ENCODE peak calls at places on chromosomes 1 and 21, in nine cellular contexts. H is lower lobe of right lung, E is natural killer cell, V is lower leg skin, U is testis, D is thoracic aorta, F is astrocyte of the cerebellum, L is right atrium auricular region, K is A549. N is an unnamed sample.

GRCh38 chr1:61152066-61152465 is 69.7 kb downstream of the NFIA start:
- DNase-seq in V (no peak), D (no peak), H (no peak), E (no peak), K (no peak), F (no peak), U (no peak), L (no peak), N (no peak)

GRCh38 chr1:23548704-23549143 is 10.6 kb downstream of the ID3 start:
- DNase-seq in L (peak), K (no peak), V (peak), D (no peak), H (peak), F (no peak), U (no peak), E (no peak), N (no peak)

GRCh38 chr1:230867119-230867902 is 1.0 kb downstream of the C1orf198 start:
- DNase-seq in V (no peak), D (no peak), H (no peak), F (no peak), E (no peak), L (no peak), U (no peak), K (no peak), N (no peak)

GRCh38 chr1:11654571-11655262 is at the start of gene FBXO44:
- DNase-seq in F (no peak), L (no peak), K (no peak), E (peak), V (no peak), D (no peak), U (peak), H (peak), N (peak)

GRCh38 chr1:48697066-48697707 is 79.5 kb downstream of the BEND5 start:
- DNase-seq in V (peak), K (peak), F (no peak), H (peak), L (peak), U (peak), D (no peak), E (peak), N (peak)

GRCh38 chr21:35850029-35850428 is 210.3 kb downstream of the SETD4 start:
- DNase-seq in D (no peak), L (no peak), U (no peak), V (no peak), E (no peak), H (no peak), F (no peak), K (no peak), N (no peak)

GRCh38 chr1:155320252-155320651 is 442 bp upstream of the RUSC1 start:
- DNase-seq in U (no peak), H (no peak), D (no peak), F (no peak), L (no peak), E (no peak), V (no peak), K (no peak), N (no peak)

GRCh38 chr21:33856893-33857527 is 58.6 kb downstream of the ATP5PO start:
- DNase-seq in V (no peak), K (no peak), F (no peak), D (no peak), H (no peak), L (no peak), U (no peak), E (no peak), N (no peak)

GRCh38 chr1:20472860-20473711 is 12.9 kb downstream of the CAMK2N1 start:
- DNase-seq in E (no peak), H (no peak), K (peak), F (no peak), D (no peak), V (no peak), L (no peak), U (peak), N (peak)

GRCh38 chr1:76998582-76999189 is 131.4 kb downstream of the ST6GALNAC5 start:
- DNase-seq in U (no peak), K (peak), H (no peak), D (no peak), F (peak), L (no peak), E (no peak), V (no peak), N (no peak)

GRCh38 chr1:162185299-162185698 is 115.8 kb downstream of the NOS1AP start:
- DNase-seq in D (no peak), F (no peak), V (no peak), L (no peak), E (no peak), H (no peak), K (no peak), U (no peak), N (no peak)

GRCh38 chr1:20848162-20848561 is 61.1 kb upstream of the HP1BP3 start:
- DNase-seq in L (no peak), V (no peak), E (no peak), U (no peak), D (no peak), K (peak), F (no peak), H (no peak), N (no peak)

GRCh38 chr1:102045752-102046151 is 49.0 kb upstream of the OLFM3 start:
- DNase-seq in L (no peak), E (no peak), F (no peak), V (no peak), U (no peak), K (no peak), D (no peak), H (peak), N (no peak)

GRCh38 chr21:44380876-44381275 is 27.5 kb downstream of the TRPM2 start:
- DNase-seq in E (no peak), F (no peak), H (no peak), D (no peak), V (peak), L (no peak), K (no peak), U (peak), N (no peak)

GRCh38 chr1:2115922-2116341 is 65.7 kb downstream of the PRKCZ start:
- DNase-seq in D (no peak), L (no peak), E (no peak), U (no peak), V (no peak), F (no peak), K (no peak), H (peak), N (peak)

GRCh38 chr1:31745071-31745897 is 18.9 kb downstream of the ADGRB2 start:
- DNase-seq in E (peak), H (no peak), F (no peak), V (peak), U (peak), K (peak), D (no peak), L (peak), N (peak)

GRCh38 chr1:84386716-84387479 is 11.4 kb upstream of the DNASE2B start:
- DNase-seq in L (no peak), K (no peak), U (no peak), E (no peak), D (no peak), V (no peak), F (no peak), H (no peak), N (no peak)

GRCh38 chr1:150221552-150221951 is 14.4 kb downstream of the ANP32E start:
- DNase-seq in E (no peak), D (no peak), U (no peak), L (no peak), V (no peak), H (no peak), F (no peak), K (peak), N (no peak)

GRCh38 chr1:53638641-53639035 is 100.3 kb downstream of the GLIS1 start:
- DNase-seq in E (no peak), K (no peak), V (peak), D (no peak), L (no peak), F (no peak), U (no peak), H (no peak), N (no peak)

GRCh38 chr21:33039542-33039941 is 13.8 kb downstream of the OLIG2 start:
- DNase-seq in F (no peak), D (no peak), H (no peak), U (no peak), E (no peak), K (no peak), L (no peak), V (no peak), N (no peak)

GRCh38 chr1:180311011-180311730 is 81.1 kb downstream of the LHX4 start:
- DNase-seq in F (no peak), D (no peak), U (no peak), K (no peak), L (no peak), H (no peak), E (no peak), V (no peak), N (no peak)

GRCh38 chr1:29280780-29281131 is 44.4 kb downstream of the PTPRU start:
- DNase-seq in D (no peak), K (no peak), E (no peak), U (no peak), L (no peak), F (no peak), V (no peak), H (no peak), N (no peak)

GRCh38 chr1:97192872-97193572 is 471.4 kb downstream of the PTBP2 start:
- DNase-seq in F (peak), H (no peak), L (no peak), K (peak), V (no peak), E (no peak), U (no peak), D (no peak), N (no peak)

GRCh38 chr1:205813755-205814058 is 709 bp upstream of the SLC41A1 start:
- DNase-seq in L (peak), F (no peak), K (no peak), U (peak), E (no peak), D (peak), V (no peak), H (no peak), N (no peak)

GRCh38 chr1:88052162-88052561 is 631.9 kb upstream of the PKN2 start:
- DNase-seq in F (no peak), H (no peak), E (no peak), D (no peak), L (no peak), U (no peak), K (no peak), V (no peak), N (no peak)

GRCh38 chr1:188122646-188123045 is 1293.9 kb downstream of the PLA2G4A start:
- DNase-seq in H (no peak), F (no peak), U (no peak), V (no peak), D (no peak), E (no peak), L (no peak), K (no peak), N (no peak)

GRCh38 chr21:39518055-39518844 is 66.5 kb downstream of the SH3BGR start:
- DNase-seq in E (no peak), V (no peak), L (no peak), K (peak), U (peak), D (no peak), F (peak), H (no peak), N (peak)

GRCh38 chr1:10575616-10576015 is 100.9 kb downstream of the PEX14 start:
- DNase-seq in L (no peak), V (no peak), D (no peak), U (no peak), F (no peak), K (peak), E (no peak), H (no peak), N (no peak)

GRCh38 chr1:173210716-173211231 is 3.6 kb upstream of the TNFSF4 start:
- DNase-seq in V (no peak), U (no peak), E (no peak), F (no peak), H (no peak), D (no peak), K (no peak), L (no peak), N (no peak)

GRCh38 chr21:41011968-41012367 is 156.0 kb upstream of the BACE2 start:
- DNase-seq in L (no peak), V (no peak), U (no peak), H (no peak), K (no peak), D (no peak), E (no peak), F (no peak), N (no peak)

GRCh38 chr1:36350659-36351171 is 27.3 kb upstream of the EVA1B start:
- DNase-seq in F (peak), K (peak), H (peak), U (no peak), D (peak), L (no peak), E (peak), V (no peak), N (no peak)

GRCh38 chr1:177053648-177054047 is 110.9 kb downstream of the ASTN1 start:
- DNase-seq in K (no peak), E (no peak), F (peak), H (no peak), U (no peak), D (no peak), V (no peak), L (no peak), N (no peak)

GRCh38 chr1:37157634-37158033 is 123.3 kb upstream of the GRIK3 start:
- DNase-seq in L (peak), V (no peak), F (no peak), K (no peak), U (peak), D (no peak), E (no peak), H (no peak), N (no peak)

GRCh38 chr1:110555807-110556470 is 37.0 kb upstream of the KCNA10 start:
- DNase-seq in L (no peak), H (no peak), U (peak), E (no peak), F (no peak), K (no peak), D (no peak), V (peak), N (no peak)

GRCh38 chr1:89605692-89606091 is 27.2 kb upstream of the LRRC8C start:
- DNase-seq in H (no peak), V (no peak), E (no peak), L (no peak), D (no peak), U (no peak), F (peak), K (no peak), N (no peak)

GRCh38 chr21:36932417-36932816 is 34.1 kb downstream of the HLCS start:
- DNase-seq in D (no peak), H (no peak), K (no peak), E (no peak), V (peak), U (no peak), L (no peak), F (no peak), N (no peak)

GRCh38 chr21:36926989-36927695 is 39.3 kb downstream of the HLCS start:
- DNase-seq in K (no peak), L (no peak), E (no peak), V (peak), H (no peak), U (no peak), D (no peak), F (no peak), N (no peak)

GRCh38 chr21:36927718-36928117 is 38.8 kb downstream of the HLCS start:
- DNase-seq in L (peak), K (peak), V (peak), E (peak), H (peak), U (peak), D (peak), F (peak), N (peak)

GRCh38 chr21:36928960-36929359 is 37.5 kb downstream of the HLCS start:
- DNase-seq in K (no peak), E (no peak), V (peak), F (no peak), H (no peak), U (no peak), D (no peak), L (no peak), N (no peak)

DNA sequence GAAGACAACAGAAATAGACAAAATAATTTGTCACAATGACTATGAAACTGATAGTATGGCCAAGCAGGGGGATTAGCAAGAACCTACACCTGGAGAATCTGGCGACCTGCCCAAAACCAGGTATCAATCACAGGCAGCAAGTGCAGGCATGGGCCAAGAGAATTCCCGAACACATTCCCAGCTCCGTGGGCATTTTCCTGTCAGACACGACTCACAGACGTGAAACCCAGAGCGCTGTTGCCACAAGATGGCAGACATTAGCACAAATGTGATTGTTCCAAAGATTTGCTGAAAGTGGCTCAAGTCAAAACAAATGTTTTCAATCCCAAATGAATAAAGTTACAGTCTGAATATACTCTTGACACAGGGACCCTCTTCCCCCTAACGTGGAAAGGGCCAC is 36.8 kb downstream of the HLCS start:
- DNase-seq in F (no peak), E (no peak), H (no peak), U (peak), K (no peak), V (peak), D (no peak), L (no peak), N (no peak)
- TF ChIP-seq CTCF in F (no peak), E (no peak), H (no peak), U (no peak), K (peak), V (no peak), D (no peak), L (no peak), N (peak)

DNA sequence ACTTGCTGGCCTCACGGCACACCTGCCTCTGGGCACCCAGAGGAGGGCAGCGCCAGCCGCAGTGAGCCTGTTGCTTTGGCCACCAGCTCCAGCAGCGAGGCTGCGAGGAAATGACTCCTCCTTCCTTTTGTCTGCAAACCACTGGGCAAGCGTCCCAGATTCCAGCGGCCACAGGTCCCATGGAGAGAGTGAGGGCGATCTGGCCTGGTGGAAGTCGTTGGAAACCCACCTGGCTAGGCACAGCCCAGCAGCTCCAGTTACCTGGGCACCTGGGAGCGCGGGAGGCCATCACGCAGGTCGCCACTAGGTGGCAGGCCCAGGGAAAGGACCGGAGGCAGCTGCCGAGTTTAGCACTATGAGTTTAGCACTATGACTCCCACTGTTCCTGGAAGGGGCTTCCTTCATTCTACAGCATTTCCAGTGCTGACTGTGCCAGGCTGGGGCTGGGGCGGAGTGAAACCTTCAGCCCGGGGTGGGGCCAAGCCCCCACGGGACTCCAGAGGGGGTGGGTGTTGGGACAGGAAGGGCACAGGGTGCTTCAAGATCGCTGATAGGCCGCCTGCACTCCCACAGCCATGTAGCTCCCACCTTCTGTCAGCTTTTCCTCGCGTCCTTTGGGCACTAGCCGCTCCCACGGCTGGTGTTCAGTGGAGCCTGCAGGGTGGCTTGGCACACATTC is 1.1 kb upstream of the ESPN start:
- DNase-seq in E (peak), F (peak), U (peak), D (no peak), K (no peak), H (peak), L (no peak), V (no peak), N (peak)
- TF ChIP-seq CTCF in E (peak), F (peak), U (peak), D (peak), K (peak), H (peak), L (peak), V (no peak), N (peak)

DNA sequence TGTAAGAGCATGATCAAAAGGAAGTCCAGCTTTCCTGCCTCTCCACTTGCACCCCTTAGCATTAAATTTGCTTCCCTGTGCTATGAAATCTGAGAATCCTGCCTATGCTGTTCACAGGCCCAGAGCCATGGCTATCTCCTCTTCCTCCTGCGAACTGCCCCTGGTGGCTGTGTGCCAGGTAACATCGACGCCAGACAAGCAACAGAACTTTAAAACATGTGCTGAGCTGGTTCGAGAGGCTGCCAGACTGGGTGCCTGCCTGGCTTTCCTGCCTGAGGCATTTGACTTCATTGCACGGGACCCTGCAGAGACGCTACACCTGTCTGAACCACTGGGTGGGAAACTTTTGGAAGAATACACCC is 1.1 kb downstream of the NIT1 start:
- DNase-seq in U (no peak), K (no peak), F (no peak), L (no peak), H (no peak), D (no peak), E (no peak), V (no peak), N (peak)
- TF ChIP-seq CTCF in U (no peak), K (no peak), F (no peak), L (no peak), H (no peak), D (no peak), E (no peak), V (no peak), N (no peak)

GRCh38 chr1:167298328-167298727 is 77.6 kb downstream of the POU2F1 start:
- DNase-seq in F (no peak), K (no peak), E (no peak), H (no peak), V (no peak), D (no peak), L (no peak), U (no peak), N (no peak)
- TF ChIP-seq CTCF in F (no peak), K (no peak), E (no peak), H (no peak), V (no peak), D (no peak), L (no peak), U (no peak), N (no peak)

GRCh38 chr1:99003911-99004269 is 771 bp downstream of the PLPPR5 start:
- DNase-seq in D (no peak), H (no peak), U (no peak), F (no peak), K (no peak), E (no peak), L (no peak), V (peak), N (no peak)

GRCh38 chr1:99004270-99005141 is at the start of gene PLPPR5:
- DNase-seq in L (no peak), E (no peak), V (peak), H (no peak), K (no peak), U (peak), F (no peak), D (no peak), N (peak)

GRCh38 chr1:99007366-99007765 is 2.7 kb upstream of the PLPPR5 start:
- DNase-seq in K (no peak), V (no peak), H (no peak), D (no peak), F (no peak), E (no peak), U (no peak), L (no peak), N (no peak)

GRCh38 chr1:99005142-99005491 is 456 bp upstream of the PLPPR5 start:
- DNase-seq in E (no peak), U (peak), L (no peak), D (no peak), F (no peak), H (no peak), V (no peak), K (no peak), N (peak)

DNA sequence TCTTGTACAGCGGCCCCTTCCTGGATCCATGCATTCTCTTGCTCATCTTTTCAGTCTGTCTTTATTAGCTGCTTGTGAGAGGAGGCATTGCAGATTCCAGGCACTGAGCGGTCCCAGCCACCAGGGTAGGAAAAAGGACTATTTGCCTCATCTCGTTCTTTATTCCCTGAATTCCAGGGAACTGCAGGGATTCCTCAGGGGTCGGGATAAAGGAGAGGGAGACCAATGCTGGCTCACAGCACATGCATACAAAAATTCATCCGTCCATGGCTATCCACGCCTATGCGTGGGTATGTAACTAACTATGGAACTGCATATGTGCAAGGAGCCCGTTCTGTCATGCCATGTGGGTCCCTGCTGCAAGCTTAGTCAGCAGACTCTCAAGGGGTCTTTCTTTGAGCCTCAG is 879 bp upstream of the PLPPR5 start:
- DNase-seq in L (no peak), K (no peak), U (no peak), D (no peak), H (no peak), F (no peak), V (no peak), E (no peak), N (peak)
- TF ChIP-seq CTCF in L (no peak), K (no peak), U (no peak), D (no peak), H (no peak), F (peak), V (no peak), E (no peak), N (no peak)

N was measured in endothelial cell.